ENCODE peak calls at places on chromosomes 7 and 10, in ten cellular contexts. G is renal cortical epithelial cell; C is AG10803; L is HTR-8/SVneo; D is NCI-H774; Z is activated naive CD4-positive, alpha-beta T cell treated with Interleukin-2 at 50 U/mL for 16 hours; K is progenitor cell of endocrine pancreas; R is neuronal stem cell; Q is activated T-helper 1 cell treated with Interleukin-2 at 50 U/mL for 16 hours; W is SIG-M5. A is an unnamed sample.
A peak's percentile ranks its signal among the peaks of the same experiment; 100 is the strongest.

GRCh38 chr7:134892963-134893362 is 93.3 kb upstream of the AGBL3 start:
- DNase-seq in G (no peak), C (no peak), L (no peak), D (no peak), Z (no peak), K (no peak), R (no peak), Q (no peak), W (no peak), A (no peak)

GRCh38 chr10:19250542-19250941 is 201.9 kb downstream of the MALRD1 start:
- DNase-seq in G (no peak), C (no peak), L (no peak), D (no peak), Z (no peak), K (no peak), R (no peak), Q (no peak), W (no peak), A (no peak)

GRCh38 chr10:103433858-103434257 is 18.3 kb downstream of the CALHM2 start:
- DNase-seq in G (peak; percentile 15), C (peak; percentile 33), L (no peak), D (no peak), Z (no peak), K (no peak), R (no peak), Q (no peak), W (no peak), A (peak; percentile 57)

GRCh38 chr10:103661951-103662405 is 168.5 kb downstream of the NEURL1 start:
- DNase-seq in G (peak; percentile 18), C (peak; percentile 23), L (no peak), D (no peak), Z (no peak), K (no peak), R (no peak), Q (no peak), W (no peak), A (no peak)

GRCh38 chr10:24427678-24428409 is 218.9 kb downstream of the KIAA1217 start:
- DNase-seq in G (no peak), C (peak; percentile 93), L (no peak), D (no peak), Z (no peak), K (no peak), R (no peak), Q (no peak), W (no peak), A (peak; percentile 44)

GRCh38 chr10:12606461-12606860 is 257.1 kb downstream of the CAMK1D start:
- DNase-seq in G (no peak), C (no peak), L (no peak), D (no peak), Z (no peak), K (no peak), R (no peak), Q (no peak), W (no peak), A (no peak)

GRCh38 chr10:33621143-33621542 is 286.7 kb upstream of the NRP1 start:
- DNase-seq in G (no peak), C (no peak), L (no peak), D (no peak), Z (no peak), K (no peak), R (no peak), Q (no peak), W (peak; percentile 10), A (no peak)

GRCh38 chr7:84302949-84303348 is 108.4 kb upstream of the SEMA3A start:
- DNase-seq in G (peak; percentile 83), C (peak; percentile 8), L (no peak), D (no peak), Z (no peak), K (no peak), R (no peak), Q (no peak), W (no peak), A (no peak)

GRCh38 chr7:18890885-18891621 is 226.4 kb downstream of the TWIST1 start:
- DNase-seq in G (peak; percentile 11), C (peak; percentile 24), L (no peak), D (no peak), Z (no peak), K (no peak), R (no peak), Q (no peak), W (no peak), A (no peak)

GRCh38 chr7:17095001-17095574 is 203.4 kb upstream of the AHR start:
- DNase-seq in G (peak; percentile 26), C (peak; percentile 99), L (peak; percentile 17), D (no peak), Z (no peak), K (no peak), R (no peak), Q (no peak), W (no peak), A (peak; percentile 100)

GRCh38 chr7:21338728-21339164 is 89.1 kb upstream of the SP4 start:
- DNase-seq in G (no peak), C (no peak), L (no peak), D (no peak), Z (peak; percentile 74), K (no peak), R (no peak), Q (no peak), W (no peak), A (no peak)

GRCh38 chr7:127154101-127154500 is 98.6 kb downstream of the GRM8 start:
- DNase-seq in G (no peak), C (no peak), L (no peak), D (no peak), Z (no peak), K (no peak), R (no peak), Q (no peak), W (no peak), A (no peak)

GRCh38 chr7:154928136-154929005 is 74.6 kb downstream of the PAXIP1 start:
- DNase-seq in G (peak; percentile 99), C (peak; percentile 91), L (peak; percentile 71), D (peak; percentile 89), Z (peak; percentile 40), K (no peak), R (peak; percentile 45), Q (no peak), W (peak; percentile 66), A (peak; percentile 95)

GRCh38 chr10:106107711-106108110 is 1056.8 kb downstream of the SORCS1 start:
- DNase-seq in G (peak; percentile 24), C (no peak), L (no peak), D (no peak), Z (no peak), K (no peak), R (no peak), Q (no peak), W (no peak), A (no peak)

GRCh38 chr10:75326306-75326705 is 75.3 kb downstream of the ZNF503 start:
- DNase-seq in G (no peak), C (no peak), L (no peak), D (no peak), Z (no peak), K (no peak), R (no peak), Q (no peak), W (no peak), A (no peak)

GRCh38 chr7:50783801-50784507 is 1.3 kb upstream of the GRB10 start:
- DNase-seq in G (no peak), C (peak; percentile 17), L (no peak), D (no peak), Z (no peak), K (no peak), R (no peak), Q (no peak), W (no peak), A (no peak)